ENCODE peak calls at places on chromosomes 7 and 10, in five cellular contexts. D is GM23248, Y is SK-N-SH, K is MM.1S, B is hepatocyte. O is an unnamed sample.

GRCh38 chr7:24392774-24393173 is 108.8 kb downstream of the NPY start:
- DNase-seq in Y (no peak), K (no peak), B (no peak), D (no peak), O (no peak)

GRCh38 chr10:61047011-61047410 is 103.0 kb upstream of the RHOBTB1 start:
- DNase-seq in K (no peak), Y (no peak), D (no peak), B (no peak), O (no peak)

GRCh38 chr7:123208793-123209192 is 9.0 kb upstream of the SLC13A1 start:
- DNase-seq in K (peak; percentile 30), Y (peak; percentile 7), D (no peak), B (peak; percentile 27), O (peak; percentile 42)

GRCh38 chr7:116806046-116806944 is 56.1 kb upstream of the CAPZA2 start:
- DNase-seq in Y (no peak), D (no peak), K (no peak), B (no peak), O (no peak)

GRCh38 chr10:74329873-74330272 is 178.9 kb downstream of the ADK start:
- DNase-seq in B (no peak), D (peak; percentile 63), K (no peak), Y (no peak), O (no peak)

GRCh38 chr10:33136271-33136670 is 178.2 kb upstream of the ITGB1 start:
- DNase-seq in D (peak; percentile 78), Y (no peak), K (no peak), B (no peak), O (no peak)

GRCh38 chr7:10300557-10300956 is 673.1 kb upstream of the PHF14 start:
- DNase-seq in D (no peak), K (peak; percentile 81), Y (no peak), B (peak; percentile 11), O (no peak)

GRCh38 chr10:96814264-96814663 is 17.8 kb upstream of the LCOR start:
- DNase-seq in B (no peak), Y (no peak), K (no peak), D (peak; percentile 89), O (no peak)

GRCh38 chr7:31074403-31074802 is 22.3 kb downstream of the ADCYAP1R1 start:
- DNase-seq in D (no peak), K (no peak), Y (no peak), B (no peak), O (no peak)

GRCh38 chr10:15725603-15726002 is 5.9 kb upstream of the ITGA8 start:
- DNase-seq in B (peak; percentile 71), D (peak; percentile 81), K (peak; percentile 72), Y (peak; percentile 60), O (peak; percentile 63)

GRCh38 chr10:119024882-119025281 is 4.6 kb upstream of the NANOS1 start:
- DNase-seq in D (no peak), K (no peak), Y (peak; percentile 23), B (no peak), O (no peak)

GRCh38 chr7:28957822-28958234 is 302 bp downstream of the TRIL start:
- DNase-seq in D (peak; percentile 51), Y (peak; percentile 80), K (no peak), B (peak; percentile 41), O (no peak)

GRCh38 chr10:100009283-100009792 is 409 bp downstream of the DNMBP start:
- DNase-seq in B (peak; percentile 87), Y (no peak), D (peak; percentile 87), K (peak; percentile 63), O (peak; percentile 59)

GRCh38 chr7:143257501-143257900 is 5.7 kb upstream of the GSTK1 start:
- DNase-seq in K (no peak), Y (no peak), D (peak; percentile 30), B (no peak), O (no peak)

GRCh38 chr7:157780312-157780711 is 443.5 kb downstream of the DNAJB6 start:
- DNase-seq in D (no peak), B (no peak), Y (no peak), K (no peak), O (no peak)

GRCh38 chr10:121041499-121041898 is 190.3 kb downstream of the WDR11 start:
- DNase-seq in Y (no peak), B (no peak), K (no peak), D (no peak), O (no peak)

GRCh38 chr7:74502216-74502891 is 48.6 kb downstream of the GTF2IRD1 start:
- DNase-seq in D (peak; percentile 29), B (no peak), K (no peak), Y (no peak), O (no peak)

GRCh38 chr7:96910484-96910883 is 94.9 kb upstream of the DLX6 start:
- DNase-seq in D (peak; percentile 44), K (no peak), Y (no peak), B (peak; percentile 26), O (no peak)

GRCh38 chr10:102629661-102630614 is 14.3 kb upstream of the TRIM8 start:
- DNase-seq in B (peak; percentile 40), Y (no peak), K (no peak), D (peak; percentile 83), O (no peak)

GRCh38 chr7:137036768-137037167 is 168.3 kb downstream of the CHRM2 start:
- DNase-seq in Y (no peak), K (no peak), D (no peak), B (no peak), O (no peak)

GRCh38 chr7:105934577-105935185 is 28.4 kb upstream of the CDHR3 start:
- DNase-seq in Y (peak; percentile 65), D (peak; percentile 51), B (peak; percentile 62), K (peak; percentile 25), O (peak; percentile 70)

GRCh38 chr7:131211500-131211899 is 116.2 kb upstream of the MKLN1 start:
- DNase-seq in B (no peak), K (no peak), Y (no peak), D (no peak), O (no peak)

GRCh38 chr7:56287429-56288138 is 171.4 kb upstream of the NUPR2 start:
- DNase-seq in B (no peak), Y (peak; percentile 68), D (peak; percentile 17), K (no peak), O (no peak)

GRCh38 chr10:2908851-2909630 is 158.3 kb upstream of the PFKP start:
- DNase-seq in K (peak; percentile 23), Y (no peak), B (no peak), D (no peak), O (no peak)

GRCh38 chr10:18658301-18658991 is 785 bp upstream of the ARL5B start:
- DNase-seq in D (peak; percentile 79), Y (no peak), K (peak; percentile 39), B (peak; percentile 40), O (peak; percentile 57)
- H3K79me2 ChIP-seq in D (peaks cover 47% of the 10 kb centered on the region), Y (peaks cover 46% of the 10 kb centered on the region), K (peaks cover 45% of the 10 kb centered on the region), B (peaks cover 41% of the 10 kb centered on the region), O (peaks cover 63% of the 10 kb centered on the region)

GRCh38 chr10:10865913-10866312 is 151.8 kb upstream of the CELF2 start:
- DNase-seq in B (no peak), K (no peak), Y (no peak), D (no peak), O (no peak)
- H3K9me3 ChIP-seq in B (no peaks in the 10 kb centered on the region), K (no peaks in the 10 kb centered on the region), Y (no peaks in the 10 kb centered on the region), D (no peaks in the 10 kb centered on the region), O (peaks cover 3% of the 10 kb centered on the region)

GRCh38 chr7:111104710-111105109 is 13.8 kb downstream of the LRRN3 start:
- DNase-seq in K (no peak), D (no peak), Y (no peak), B (no peak), O (no peak)

GRCh38 chr7:111103136-111103535 is 12.2 kb downstream of the LRRN3 start:
- DNase-seq in D (no peak), B (no peak), Y (no peak), K (no peak), O (no peak)

GRCh38 chr7:111098926-111099250 is 8.0 kb downstream of the LRRN3 start:
- DNase-seq in B (no peak), D (no peak), K (no peak), Y (no peak), O (no peak)

GRCh38 chr7:111103678-111104274 is 12.8 kb downstream of the LRRN3 start:
- DNase-seq in B (no peak), K (no peak), D (no peak), Y (no peak), O (no peak)

DNA sequence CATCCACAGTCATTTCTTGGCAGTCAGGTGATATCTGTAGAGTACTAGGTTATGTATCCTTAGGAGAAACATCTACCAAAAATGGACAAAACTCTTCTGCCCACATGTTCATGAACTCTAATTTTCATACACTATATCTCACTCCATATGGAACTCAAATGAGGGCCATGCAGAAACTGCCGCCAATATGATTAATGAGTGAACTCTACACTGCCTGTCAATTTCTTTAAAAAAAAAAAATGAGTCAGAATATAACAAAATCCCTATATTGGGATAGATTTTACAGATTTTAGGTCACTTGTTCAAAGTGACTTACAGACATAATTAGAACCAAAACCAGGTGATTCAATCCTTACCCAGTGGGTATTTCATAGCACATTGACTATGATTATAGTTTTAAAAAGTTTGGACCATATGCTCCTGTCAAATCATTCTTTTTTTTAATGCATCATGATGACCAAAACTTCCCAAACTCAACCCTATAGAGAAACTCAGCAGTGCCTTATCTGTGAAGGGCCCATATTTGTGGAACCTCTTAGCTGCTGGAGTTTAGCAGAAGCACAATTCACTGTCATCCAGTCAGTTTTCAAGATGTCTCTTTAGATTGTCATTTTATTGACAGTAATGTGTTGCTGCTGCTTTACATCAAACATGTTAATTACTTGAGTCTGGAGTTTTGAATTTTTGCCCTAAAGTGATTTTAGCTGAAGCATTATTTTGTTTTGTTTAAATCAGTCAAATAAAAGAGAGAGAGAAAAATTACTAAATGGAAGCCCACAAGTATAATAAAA is 11.1 kb downstream of the LRRN3 start:
- DNase-seq in D (no peak), K (no peak), B (no peak), Y (peak; percentile 32), O (no peak)
- H3K79me2 ChIP-seq in D (no peaks in the 10 kb centered on the region), K (no peaks in the 10 kb centered on the region), B (no peaks in the 10 kb centered on the region), Y (no peaks in the 10 kb centered on the region), O (no peaks in the 10 kb centered on the region)

GRCh38 chr10:112475565-112476233 is 28.7 kb downstream of the VTI1A start:
- DNase-seq in B (no peak), K (peak; percentile 37), Y (no peak), D (peak; percentile 63), O (peak; percentile 61)
- H3K9me3 ChIP-seq in B (no peaks in the 10 kb centered on the region), K (no peaks in the 10 kb centered on the region), Y (no peaks in the 10 kb centered on the region), D (no peaks in the 10 kb centered on the region), O (no peaks in the 10 kb centered on the region)